ENCODE peak calls at places on chromosomes 12 and 14, in nine cellular contexts. W is CD8-positive, alpha-beta T cell; Q is astrocyte of the spinal cord; Y is ascending aorta; J is fibroblast of lung; M is AG04449; N is GDM1; A is GM06990; V is posterior vena cava. S is an unnamed sample.

GRCh38 chr12:31460024-31460423 is 130.9 kb downstream of the DENND5B start:
- DNase-seq in N (no peak), V (no peak), W (no peak), Y (no peak), J (no peak), A (no peak), Q (no peak), M (no peak), S (no peak)

GRCh38 chr12:33472299-33472698 is 32.7 kb upstream of the SYT10 start:
- DNase-seq in Y (no peak), W (no peak), Q (no peak), A (no peak), V (no peak), J (no peak), M (no peak), N (no peak), S (peak)

GRCh38 chr14:71701990-71702389 is 230.2 kb upstream of the RGS6 start:
- DNase-seq in N (no peak), Y (no peak), J (peak), M (no peak), Q (no peak), V (no peak), W (no peak), A (no peak), S (no peak)

GRCh38 chr14:21712039-21712438 is 38.4 kb upstream of the OR4E1 start:
- DNase-seq in Q (no peak), Y (no peak), M (no peak), A (no peak), J (no peak), N (no peak), W (no peak), V (no peak), S (no peak)

GRCh38 chr12:40921563-40922163 is 229.4 kb downstream of the CNTN1 start:
- DNase-seq in M (no peak), N (no peak), V (no peak), W (no peak), A (no peak), Q (peak), Y (no peak), J (peak), S (peak)

GRCh38 chr14:84006643-84007137 is 1523.3 kb upstream of the FLRT2 start:
- DNase-seq in J (no peak), A (no peak), Q (no peak), N (no peak), V (no peak), M (no peak), W (no peak), Y (no peak), S (peak)

GRCh38 chr12:50006754-50007442 is 18.4 kb downstream of the RACGAP1 start:
- DNase-seq in J (peak), Q (no peak), Y (no peak), M (no peak), A (no peak), V (no peak), N (no peak), W (no peak), S (peak)

GRCh38 chr14:90256354-90257131 is at the start of gene PSMC1:
- DNase-seq in N (peak), J (peak), Y (peak), W (peak), M (peak), Q (peak), V (peak), A (peak), S (peak)

S was measured in LHCN-M2.